ENCODE peak calls at places on chromosomes 13 and 19, in four cellular contexts. K is mesenchymal stem cell, L is neuronal stem cell, P is trophoblast cell. C is an unnamed sample.

GRCh38 chr19:10271543-10272086 is 695 bp downstream of the ICAM1 start:
- DNase-seq in K (peak; percentile 85), L (no peak), P (peak; percentile 33), C (peak; percentile 56)

GRCh38 chr13:45393941-45394570 is 24.1 kb downstream of the SLC25A30 start:
- DNase-seq in L (peak; percentile 48), K (peak; percentile 55), P (peak; percentile 52), C (peak; percentile 54)

GRCh38 chr19:28218728-28219127 is 994.2 kb downstream of the UQCRFS1 start:
- DNase-seq in P (no peak), K (no peak), L (no peak), C (no peak)

GRCh38 chr13:33015275-33015674 is 948 bp upstream of the KL start:
- DNase-seq in K (no peak), P (peak; percentile 12), L (no peak), C (no peak)

GRCh38 chr19:13055213-13056051 is 47.2 kb downstream of the LYL1 start:
- DNase-seq in K (peak; percentile 77), P (no peak), L (no peak), C (peak; percentile 89)

GRCh38 chr19:7287716-7288115 is 6.5 kb downstream of the INSR start:
- DNase-seq in K (peak; percentile 61), P (peak; percentile 99), L (no peak), C (no peak)

GRCh38 chr13:62483774-62484173 is 1068.1 kb upstream of the PCDH20 start:
- DNase-seq in K (no peak), P (no peak), L (no peak), C (peak; percentile 7)

GRCh38 chr13:49664606-49665005 is 26.7 kb downstream of the EBPL start:
- DNase-seq in L (peak; percentile 63), P (no peak), K (no peak), C (no peak)

GRCh38 chr13:74132768-74133656 is 1.2 kb downstream of the KLF12 start:
- DNase-seq in L (peak; percentile 24), P (no peak), K (peak; percentile 74), C (peak; percentile 50)

GRCh38 chr19:15464394-15465385 is at the start of gene RASAL3:
- DNase-seq in P (no peak), K (no peak), L (no peak), C (no peak)

GRCh38 chr19:784541-784940 is 12.7 kb upstream of the PTBP1 start:
- DNase-seq in L (no peak), K (no peak), P (no peak), C (no peak)

GRCh38 chr13:50685491-50685890 is 158.0 kb downstream of the DLEU7 start:
- DNase-seq in P (no peak), L (no peak), K (no peak), C (no peak)

GRCh38 chr13:78709028-78709427 is 50.1 kb upstream of the OBI1 start:
- DNase-seq in L (no peak), K (no peak), P (no peak), C (no peak)

GRCh38 chr13:110518150-110518525 is 43.4 kb downstream of the RAB20 start:
- DNase-seq in L (no peak), P (no peak), K (no peak), C (no peak)

GRCh38 chr19:1163283-1163933 is 10.7 kb downstream of the SBNO2 start:
- DNase-seq in K (no peak), P (no peak), L (no peak), C (no peak)

GRCh38 chr13:85241045-85241444 is 558.2 kb downstream of the SLITRK6 start:
- DNase-seq in P (no peak), L (no peak), K (peak; percentile 31), C (peak; percentile 44)

GRCh38 chr13:93116809-93117208 is 109.8 kb upstream of the GPC6 start:
- DNase-seq in L (no peak), P (no peak), K (no peak), C (no peak)

GRCh38 chr19:17075860-17076538 is 422 bp downstream of the MYO9B start:
- DNase-seq in P (peak; percentile 30), K (peak; percentile 51), L (no peak), C (peak; percentile 33)

GRCh38 chr19:30219682-30220081 is 152.5 kb upstream of the ZNF536 start:
- DNase-seq in L (no peak), K (no peak), P (no peak), C (no peak)

GRCh38 chr13:77740931-77741586 is 43.6 kb downstream of the SLAIN1 start:
- DNase-seq in K (no peak), P (no peak), L (no peak), C (no peak)

GRCh38 chr13:97160421-97160820 is 61.7 kb upstream of the MBNL2 start:
- DNase-seq in P (no peak), K (no peak), L (no peak), C (no peak)

DNA sequence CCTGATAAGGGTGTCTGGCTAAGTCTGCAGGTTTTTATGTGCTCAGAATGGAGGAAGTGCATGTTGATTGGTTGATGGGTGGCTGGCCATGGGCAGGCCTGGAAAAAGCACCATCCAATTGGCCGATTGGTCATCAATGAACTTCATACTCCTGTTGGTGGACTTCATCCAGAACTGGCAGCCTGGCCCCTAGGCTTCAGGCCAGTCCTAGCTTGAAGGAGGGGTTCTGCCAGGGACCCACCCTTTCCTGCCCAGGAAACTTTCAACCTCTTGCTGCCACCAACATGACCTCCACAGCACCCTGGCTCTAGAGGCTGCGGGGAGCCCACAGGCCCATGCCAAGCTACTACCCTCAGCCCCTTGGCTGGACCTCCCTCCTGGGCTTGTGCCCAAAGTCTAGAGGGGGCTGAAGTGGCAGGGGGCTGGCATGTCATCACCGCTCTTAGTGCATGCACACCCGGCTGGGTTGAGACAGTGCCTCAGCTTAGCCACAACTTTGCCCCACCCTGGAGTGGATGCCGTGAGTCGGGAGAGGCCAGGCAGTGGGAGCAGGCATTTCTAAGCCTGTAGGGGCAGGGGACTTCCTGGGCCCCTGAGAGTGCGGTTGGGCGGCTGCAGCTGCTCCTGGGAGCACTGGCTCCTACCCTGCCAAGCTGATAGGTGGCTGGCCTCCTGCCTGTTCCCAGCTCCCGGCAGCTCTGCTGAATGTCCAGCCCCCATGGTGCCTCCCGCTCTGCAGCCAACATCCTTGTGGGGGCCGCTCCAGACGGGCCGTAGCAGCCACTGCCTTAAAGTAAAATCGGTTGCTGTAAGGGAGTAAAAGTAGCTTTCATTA is 13.2 kb downstream of the DNAJC15 start:
- DNase-seq in P (no peak), L (no peak), K (no peak), C (no peak)
- H3K14ac ChIP-seq in P (peak overlapping the region; percentile 62), L (no peak overlapping the region), K (no peak overlapping the region), C (no peak overlapping the region)

GRCh38 chr19:58117841-58118575 is 20.0 kb upstream of the ZSCAN18 start:
- DNase-seq in K (no peak), P (no peak), L (no peak), C (no peak)
- H3K14ac ChIP-seq in K (no peak overlapping the region), P (no peak overlapping the region), L (no peak overlapping the region), C (no peak overlapping the region)

DNA sequence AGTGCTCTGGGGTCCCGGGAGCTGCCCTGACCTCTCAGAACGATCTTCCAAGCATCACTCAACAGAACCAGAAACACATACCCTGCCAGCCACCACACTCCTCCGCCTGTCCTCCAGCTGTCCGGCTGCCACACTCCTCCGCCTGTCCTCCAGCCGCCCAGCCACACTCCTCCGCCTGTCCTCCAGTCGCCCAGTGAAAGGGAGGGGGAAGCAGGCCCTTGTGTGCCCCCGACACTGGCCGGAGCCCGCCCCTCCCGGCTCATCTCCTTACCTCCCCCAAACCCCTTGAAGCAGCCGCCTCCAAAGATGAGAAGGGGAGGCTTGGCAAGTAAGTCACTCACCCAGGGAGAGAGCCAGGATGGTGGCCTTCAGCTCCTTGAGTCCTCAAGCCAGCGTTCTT is 40.2 kb downstream of the STK24 start:
- DNase-seq in P (no peak), L (no peak), K (no peak), C (no peak)
- H3K14ac ChIP-seq in P (no peak overlapping the region), L (no peak overlapping the region), K (no peak overlapping the region), C (no peak overlapping the region)

GRCh38 chr19:40594251-40594650 is 6.9 kb upstream of the LTBP4 start:
- DNase-seq in L (no peak), P (no peak), K (no peak), C (no peak)
- H3K14ac ChIP-seq in L (no peak overlapping the region), P (no peak overlapping the region), K (no peak overlapping the region), C (no peak overlapping the region)

GRCh38 chr13:102395174-102395573 is 6.7 kb downstream of the FGF14 start:
- DNase-seq in L (no peak), P (no peak), K (no peak), C (no peak)
- H3K14ac ChIP-seq in L (no peak overlapping the region), P (no peak overlapping the region), K (no peak overlapping the region), C (no peak overlapping the region)

GRCh38 chr19:18232540-18233223 is 6.4 kb upstream of the PDE4C start:
- DNase-seq in P (peak; percentile 55), L (peak; percentile 82), K (peak; percentile 47), C (no peak)
- H3K14ac ChIP-seq in P (no peak overlapping the region), L (no peak overlapping the region), K (no peak overlapping the region), C (no peak overlapping the region)

GRCh38 chr13:100156786-100157185 is 67.9 kb downstream of the PCCA start:
- DNase-seq in P (no peak), K (no peak), L (no peak), C (no peak)

GRCh38 chr13:100158569-100158968 is 69.7 kb downstream of the PCCA start:
- DNase-seq in P (no peak), K (no peak), L (no peak), C (no peak)

GRCh38 chr13:100154835-100155463 is 66.1 kb downstream of the PCCA start:
- DNase-seq in K (no peak), L (no peak), P (no peak), C (no peak)

GRCh38 chr13:100163375-100163774 is 74.5 kb downstream of the PCCA start:
- DNase-seq in P (no peak), L (no peak), K (no peak), C (peak; percentile 61)

DNA sequence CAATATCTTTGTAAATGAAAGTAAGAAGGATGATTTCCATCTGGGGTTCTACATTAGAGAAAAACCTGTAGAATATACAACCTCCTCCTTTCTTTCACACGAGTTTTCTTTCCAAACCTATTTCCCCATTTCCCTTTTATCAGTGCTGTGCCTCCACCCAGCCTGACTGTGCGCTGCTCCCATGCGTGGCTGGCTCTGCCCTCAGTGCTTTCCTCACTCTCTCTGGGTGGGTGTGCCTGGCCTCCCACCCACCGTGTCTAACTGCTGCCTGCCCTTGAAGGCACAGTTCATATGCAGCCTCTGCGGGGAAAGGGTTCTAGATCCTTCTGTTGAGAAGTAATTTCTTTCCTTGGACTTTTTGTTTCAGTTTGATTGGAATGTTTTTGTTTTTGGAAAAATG is 70.7 kb downstream of the PCCA start:
- DNase-seq in P (no peak), K (no peak), L (no peak), C (no peak)
- H3K14ac ChIP-seq in P (no peak overlapping the region), K (no peak overlapping the region), L (no peak overlapping the region), C (no peak overlapping the region)

GRCh38 chr19:48221628-48222027 is 34.1 kb downstream of the CARD8 start:
- DNase-seq in K (no peak), L (no peak), P (no peak), C (no peak)
- H3K14ac ChIP-seq in K (no peak overlapping the region), L (no peak overlapping the region), P (no peak overlapping the region), C (no peak overlapping the region)

DNA sequence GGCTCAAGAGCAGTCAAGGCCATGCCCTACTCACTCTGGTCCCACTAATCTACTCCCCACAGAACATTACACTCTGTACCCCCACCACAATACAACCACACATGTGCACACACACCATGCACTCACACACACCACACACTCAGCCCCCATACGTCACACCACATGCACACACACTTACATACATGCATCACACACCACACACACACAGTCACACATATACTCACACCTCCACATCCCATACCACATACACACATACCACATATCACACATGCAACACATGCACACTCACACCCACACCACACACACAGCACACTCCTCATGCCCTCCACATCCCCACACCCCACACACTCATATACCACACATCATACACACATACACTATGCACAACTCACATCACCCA is 67.6 kb downstream of the RASL11A start:
- DNase-seq in L (no peak), K (no peak), P (no peak), C (no peak)
- H3K14ac ChIP-seq in L (peak overlapping the region; percentile 31), K (peak overlapping the region; percentile 93), P (no peak overlapping the region), C (no peak overlapping the region)

C was measured in IMR-90.